ENCODE peak calls at places on chromosomes 16 and 17, in four cellular contexts. T is GM13977, J is Panc1, O is cardiac muscle cell. R is an unnamed sample.

GRCh38 chr17:42118545-42118944 is 2.6 kb downstream of the KAT2A start:
- DNase-seq in T (peak; percentile 64), J (no peak), O (peak; percentile 32), R (no peak)

GRCh38 chr17:9247401-9247938 is 226.2 kb downstream of the NTN1 start:
- DNase-seq in T (no peak), J (no peak), O (no peak), R (no peak)

GRCh38 chr16:87653234-87653633 is 50.9 kb downstream of the JPH3 start:
- DNase-seq in T (no peak), J (no peak), O (no peak), R (no peak)

GRCh38 chr16:86732621-86733297 is 154.4 kb downstream of the FOXL1 start:
- DNase-seq in T (no peak), J (no peak), O (peak; percentile 40), R (peak; percentile 18)

GRCh38 chr17:16286009-16286946 is 67.0 kb downstream of the CENPV start:
- DNase-seq in T (peak; percentile 83), J (peak; percentile 96), O (peak; percentile 99), R (peak; percentile 41)

GRCh38 chr16:28935924-28936783 is 4.4 kb downstream of the CD19 start:
- DNase-seq in T (peak; percentile 93), J (no peak), O (peak; percentile 87), R (peak; percentile 27)

GRCh38 chr16:27245276-27246231 is 23.0 kb downstream of the NSMCE1 start:
- DNase-seq in T (no peak), J (no peak), O (peak; percentile 85), R (no peak)

GRCh38 chr17:2181206-2181983 is 122.2 kb downstream of the SMG6 start:
- DNase-seq in T (no peak), J (no peak), O (peak; percentile 96), R (no peak)

GRCh38 chr16:726438-727290 is at the start of the genes CCDC78 and HAGHL:
- DNase-seq in T (peak; percentile 90), J (no peak), O (peak; percentile 56), R (no peak)

DNA sequence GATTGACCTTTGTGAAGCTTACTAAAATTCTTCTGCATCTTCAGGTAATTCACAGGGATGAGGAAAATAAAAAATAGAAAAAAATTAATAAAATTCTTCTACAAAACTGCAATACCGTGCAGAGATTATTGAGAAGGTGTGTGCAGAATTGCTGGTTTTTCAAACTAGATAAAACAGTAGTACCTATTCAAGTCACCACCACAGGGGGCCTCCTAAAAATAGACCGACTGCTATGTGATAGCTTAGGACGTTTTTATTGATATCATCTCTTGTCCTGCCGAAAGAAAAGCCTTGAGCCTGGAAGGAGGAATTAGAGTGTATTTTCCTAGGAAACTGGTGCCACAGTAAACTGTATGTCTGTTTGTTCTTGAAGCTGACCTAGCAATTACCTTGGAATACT is 325.9 kb downstream of the ZFHX3 start:
- DNase-seq in T (no peak), J (no peak), O (no peak), R (no peak)
- TF ChIP-seq CTCF in T (no peak), J (no peak), O (no peak), R (no peak)

GRCh38 chr16:83755391-83755790 is 52.4 kb upstream of the HSBP1 start:
- DNase-seq in T (no peak), J (no peak), O (no peak), R (no peak)
- TF ChIP-seq CTCF in T (no peak), J (no peak), O (no peak), R (no peak)

GRCh38 chr17:27892542-27892865 is 661 bp downstream of the LYRM9 start:
- DNase-seq in T (no peak), J (no peak), O (no peak), R (no peak)

GRCh38 chr17:27888072-27888471 is 5.1 kb downstream of the LYRM9 start:
- DNase-seq in T (no peak), J (no peak), O (no peak), R (no peak)

GRCh38 chr17:27889711-27890251 is 3.4 kb downstream of the LYRM9 start:
- DNase-seq in T (no peak), J (no peak), O (no peak), R (no peak)

GRCh38 chr17:27891841-27892240 is 1.3 kb downstream of the LYRM9 start:
- DNase-seq in T (no peak), J (no peak), O (no peak), R (no peak)

GRCh38 chr17:27888945-27889344 is 4.2 kb downstream of the LYRM9 start:
- DNase-seq in T (no peak), J (no peak), O (peak; percentile 23), R (no peak)
- TF ChIP-seq CTCF in T (no peak), J (no peak), O (no peak), R (no peak)

GRCh38 chr16:68283346-68283745 is 19.0 kb downstream of the SLC7A6 start:
- DNase-seq in T (no peak), J (no peak), O (no peak), R (no peak)
- TF ChIP-seq CTCF in T (no peak), J (no peak), O (no peak), R (no peak)

GRCh38 chr17:80124351-80124981 is 22.5 kb downstream of the EIF4A3 start:
- DNase-seq in T (peak; percentile 37), J (no peak), O (peak; percentile 73), R (peak; percentile 40)
- TF ChIP-seq CTCF in T (peak; percentile 38), J (peak; percentile 34), O (peak; percentile 52), R (peak; percentile 63)

DNA sequence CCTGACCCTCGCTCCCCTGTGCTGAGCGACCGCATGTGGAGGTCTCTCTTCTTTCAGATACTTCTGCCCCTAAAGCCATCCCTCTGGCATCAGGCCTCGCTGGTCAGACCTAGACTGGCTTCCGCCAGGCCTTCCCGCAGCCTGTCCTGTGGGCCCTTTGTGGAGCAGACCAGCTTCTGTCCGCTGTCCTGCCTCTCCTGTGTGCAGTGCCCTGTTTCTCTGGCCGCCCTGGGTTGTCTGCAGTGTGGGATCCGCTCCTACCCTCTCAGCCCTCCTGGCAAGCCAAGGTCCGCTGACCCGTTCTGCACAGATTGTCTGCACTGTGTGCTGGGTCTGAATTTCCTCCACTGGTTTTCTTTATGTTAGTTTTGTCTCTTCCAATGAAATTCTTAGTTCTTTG is 21.5 kb upstream of the MC1R start:
- DNase-seq in T (no peak), J (no peak), O (no peak), R (no peak)
- TF ChIP-seq CTCF in T (no peak), J (no peak), O (no peak), R (no peak)

GRCh38 chr17:63398680-63399079 is 47.4 kb downstream of the CYB561 start:
- DNase-seq in T (no peak), J (no peak), O (no peak), R (no peak)

GRCh38 chr17:63390090-63390489 is 56.0 kb downstream of the CYB561 start:
- DNase-seq in T (peak; percentile 30), J (no peak), O (no peak), R (no peak)

GRCh38 chr17:63399316-63399715 is 46.8 kb downstream of the CYB561 start:
- DNase-seq in T (no peak), J (no peak), O (peak; percentile 66), R (no peak)

GRCh38 chr17:63399856-63400255 is 46.2 kb downstream of the CYB561 start:
- DNase-seq in T (no peak), J (no peak), O (peak; percentile 73), R (no peak)

DNA sequence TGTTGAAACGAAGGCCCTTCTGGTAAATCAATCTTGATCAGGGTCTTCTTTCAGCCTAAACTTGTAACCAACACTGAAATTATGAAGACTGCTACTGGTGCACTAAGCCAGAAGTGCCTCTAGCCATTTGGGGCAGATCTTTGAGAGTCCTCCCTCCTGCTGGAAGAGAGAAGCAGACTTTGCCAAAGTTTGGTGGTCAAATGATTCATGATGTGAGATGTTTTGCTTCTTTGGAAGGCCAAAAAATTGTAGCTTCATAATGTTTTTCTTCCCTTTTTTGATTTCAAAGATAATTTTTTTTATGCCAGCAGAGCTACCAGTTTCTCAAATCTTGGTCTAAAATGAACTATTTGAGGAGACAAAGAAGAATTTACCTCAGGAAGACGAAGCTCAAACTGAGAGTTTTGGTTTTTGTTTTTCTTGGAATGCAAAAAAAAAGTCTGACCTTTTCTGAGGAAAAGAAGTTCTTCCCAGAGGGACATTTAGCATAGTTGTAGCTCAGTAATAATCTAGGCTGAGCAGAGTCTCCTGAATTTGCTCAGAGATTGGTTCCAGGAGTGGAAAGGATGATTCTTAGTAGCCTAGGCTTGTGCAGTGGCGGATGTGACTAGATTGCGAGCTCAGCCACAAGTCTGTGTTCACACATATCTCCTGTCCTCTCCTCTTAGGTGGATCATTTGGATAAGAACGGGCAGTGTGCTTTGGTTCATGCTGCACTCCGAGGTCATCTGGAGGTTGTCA is 50.9 kb downstream of the CYB561 start:
- DNase-seq in T (no peak), J (no peak), O (peak; percentile 76), R (no peak)
- TF ChIP-seq CTCF in T (no peak), J (no peak), O (no peak), R (no peak)

R was measured in neural crest cell.